ENCODE peak calls at places on chromosomes 4 and X, in nine cellular contexts. W is AG09309; L is effector memory CD4-positive, alpha-beta T cell; D is brain microvascular endothelial cell; E is lower leg skin; V is astrocyte; X is ovary; Y is bronchial epithelial cell; U is esophagus muscularis mucosa. P is an unnamed sample.

GRCh38 chr4:129095811-129096454 is at the start of gene C4orf33:
- DNase-seq in W (peak; percentile 5), L (peak; percentile 50), D (peak; percentile 68), E (peak; percentile 71), V (peak; percentile 52), X (peak; percentile 70), Y (peak; percentile 73), U (no peak), P (peak; percentile 10)

GRCh38 chr4:123346330-123346940 is 50.2 kb upstream of the SPRY1 start:
- DNase-seq in W (no peak), L (no peak), D (no peak), E (no peak), V (no peak), X (no peak), Y (no peak), U (no peak), P (no peak)

GRCh38 chr4:139665690-139666529 is at the start of gene MGST2:
- DNase-seq in W (peak; percentile 44), L (no peak), D (peak; percentile 67), E (peak; percentile 69), V (peak; percentile 80), X (peak; percentile 73), Y (peak; percentile 74), U (no peak), P (peak; percentile 52)

GRCh38 chrX:112668476-112669404 is 11.0 kb downstream of the LHFPL1 start:
- DNase-seq in W (no peak), L (no peak), D (no peak), E (no peak), V (no peak), X (no peak), Y (no peak), U (no peak), P (peak; percentile 1)

GRCh38 chrX:308821-309520 is 9.6 kb downstream of the GTPBP6 start:
- DNase-seq in W (no peak), L (no peak), D (no peak), E (no peak), V (no peak), X (no peak), Y (no peak), U (no peak), P (no peak)

GRCh38 chr4:89110541-89110985 is 770 bp upstream of the TIGD2 start:
- DNase-seq in W (no peak), L (no peak), D (no peak), E (peak; percentile 17), V (no peak), X (no peak), Y (no peak), U (no peak), P (no peak)

GRCh38 chrX:72296991-72297390 is 8.7 kb downstream of the CITED1 start:
- DNase-seq in W (no peak), L (no peak), D (no peak), E (no peak), V (no peak), X (no peak), Y (no peak), U (no peak), P (no peak)

GRCh38 chr4:174398728-174399127 is 115.0 kb downstream of the CEP44 start:
- DNase-seq in W (peak; percentile 14), L (no peak), D (peak; percentile 77), E (no peak), V (peak; percentile 70), X (no peak), Y (peak; percentile 88), U (no peak), P (peak; percentile 87)

GRCh38 chr4:170651786-170652185 is 562.0 kb upstream of the AADAT start:
- DNase-seq in W (no peak), L (no peak), D (no peak), E (no peak), V (peak; percentile 22), X (no peak), Y (no peak), U (no peak), P (no peak)

GRCh38 chrX:40047485-40047884 is 50.3 kb downstream of the BCOR start:
- DNase-seq in W (no peak), L (no peak), D (no peak), E (no peak), V (no peak), X (no peak), Y (no peak), U (no peak), P (no peak)

GRCh38 chr4:5051210-5051691 is at the start of gene STK32B:
- DNase-seq in W (peak; percentile 40), L (no peak), D (peak; percentile 83), E (peak; percentile 37), V (peak; percentile 75), X (peak; percentile 56), Y (peak; percentile 50), U (peak; percentile 92), P (no peak)

GRCh38 chr4:10157478-10158354 is 41.1 kb upstream of the WDR1 start:
- DNase-seq in W (no peak), L (no peak), D (peak; percentile 73), E (peak; percentile 47), V (peak; percentile 52), X (peak; percentile 44), Y (peak; percentile 70), U (no peak), P (peak; percentile 55)

GRCh38 chr4:15682790-15683495 is 1.3 kb downstream of the FAM200B start:
- DNase-seq in W (no peak), L (no peak), D (no peak), E (no peak), V (no peak), X (no peak), Y (no peak), U (no peak), P (no peak)
- H3K4me3 ChIP-seq in W (peak overlapping the region; percentile 86), L (peak overlapping the region; percentile 82), D (peak overlapping the region; percentile 78), E (no peak overlapping the region), V (peak overlapping the region; percentile 90), X (peak overlapping the region; percentile 56), Y (peak overlapping the region; percentile 92), U (peak overlapping the region; percentile 74), P (peak overlapping the region; percentile 90)

DNA sequence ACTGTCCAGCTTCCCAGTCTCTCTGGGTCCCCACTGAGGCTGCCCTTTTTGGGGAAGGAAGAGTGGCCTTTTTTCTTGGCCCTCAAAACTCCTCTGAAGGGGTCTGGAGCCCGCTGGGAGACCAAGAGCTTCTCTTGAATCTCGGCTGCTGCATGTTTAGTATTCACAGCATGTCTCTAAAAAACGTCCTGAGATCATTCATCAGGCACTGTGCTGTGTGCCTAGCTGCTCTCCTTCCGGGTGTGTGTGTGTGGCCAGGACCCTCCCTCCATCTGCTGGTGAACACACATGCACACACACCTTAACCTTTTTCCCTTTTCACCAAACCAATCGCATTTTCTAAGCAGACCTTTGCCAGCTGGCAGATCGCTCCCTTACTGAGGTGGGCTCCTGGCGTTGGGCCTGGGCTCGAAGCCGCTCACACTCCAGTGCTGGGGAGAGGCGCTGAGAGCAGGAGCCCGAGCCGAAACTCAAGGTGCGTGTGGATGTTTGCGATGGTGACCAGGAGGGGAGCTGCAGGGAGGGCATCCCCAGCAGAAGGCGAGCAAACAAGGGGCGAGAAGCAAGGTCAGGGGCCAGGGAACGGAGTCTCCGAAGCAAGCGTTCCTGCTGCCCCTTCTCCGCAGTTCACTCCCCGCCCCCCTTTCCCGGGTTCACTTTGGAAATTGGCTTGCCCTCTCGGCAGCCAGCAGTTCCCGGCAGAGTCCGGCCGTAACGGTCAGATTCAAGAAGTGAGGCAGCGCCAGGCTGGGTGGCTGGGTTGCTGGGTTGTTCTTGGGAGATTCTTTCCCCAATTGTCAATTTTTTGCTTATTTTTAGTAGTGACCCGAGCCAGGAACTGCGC is 605 bp upstream of the FRMPD3 start:
- DNase-seq in W (no peak), L (no peak), D (no peak), E (no peak), V (no peak), X (peak; percentile 34), Y (no peak), U (no peak), P (no peak)
- H3K4me3 ChIP-seq in W (peak overlapping the region; percentile 20), L (no peak overlapping the region), D (peak overlapping the region; percentile 30), E (no peak overlapping the region), V (peak overlapping the region; percentile 50), X (peak overlapping the region; percentile 36), Y (peak overlapping the region; percentile 6), U (peak overlapping the region; percentile 56), P (peak overlapping the region; percentile 39)

GRCh38 chrX:106036716-106037115 is 1.8 kb downstream of the SERPINA7 start:
- DNase-seq in W (no peak), L (no peak), D (no peak), E (no peak), V (no peak), X (no peak), Y (no peak), U (no peak), P (no peak)

GRCh38 chrX:106038625-106039024 is at the start of gene SERPINA7:
- DNase-seq in W (no peak), L (no peak), D (no peak), E (no peak), V (no peak), X (no peak), Y (no peak), U (no peak), P (no peak)

GRCh38 chrX:106039920-106040319 is 1.4 kb upstream of the SERPINA7 start:
- DNase-seq in W (no peak), L (no peak), D (peak; percentile 5), E (no peak), V (no peak), X (no peak), Y (peak; percentile 17), U (no peak), P (no peak)

GRCh38 chrX:106037835-106038473 is 573 bp downstream of the SERPINA7 start:
- DNase-seq in W (no peak), L (no peak), D (no peak), E (no peak), V (no peak), X (no peak), Y (no peak), U (no peak), P (no peak)

DNA sequence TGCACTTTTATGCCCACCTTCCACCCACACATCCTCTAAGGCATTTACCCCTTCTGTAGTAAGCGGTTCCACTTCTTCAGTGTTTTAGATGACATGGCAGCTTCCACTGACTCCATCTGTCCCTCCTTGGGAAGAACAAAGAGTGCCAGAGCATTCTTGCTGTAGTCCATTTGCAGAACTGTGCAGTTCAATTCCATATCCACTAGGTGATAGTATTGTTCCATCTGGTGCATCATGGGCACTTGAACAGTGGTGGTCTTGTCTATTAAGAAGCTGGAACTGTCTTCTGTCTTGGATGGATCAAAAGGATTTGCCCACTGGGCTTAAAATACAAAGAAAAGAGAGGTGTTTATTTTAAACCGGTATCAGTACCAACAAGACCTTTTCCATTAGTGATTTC is 3.5 kb downstream of the SERPINA7 start:
- DNase-seq in W (no peak), L (no peak), D (no peak), E (no peak), V (no peak), X (no peak), Y (no peak), U (no peak), P (no peak)
- H3K4me3 ChIP-seq in W (no peak overlapping the region), L (no peak overlapping the region), D (no peak overlapping the region), E (no peak overlapping the region), V (no peak overlapping the region), X (no peak overlapping the region), Y (no peak overlapping the region), U (no peak overlapping the region), P (no peak overlapping the region)

DNA sequence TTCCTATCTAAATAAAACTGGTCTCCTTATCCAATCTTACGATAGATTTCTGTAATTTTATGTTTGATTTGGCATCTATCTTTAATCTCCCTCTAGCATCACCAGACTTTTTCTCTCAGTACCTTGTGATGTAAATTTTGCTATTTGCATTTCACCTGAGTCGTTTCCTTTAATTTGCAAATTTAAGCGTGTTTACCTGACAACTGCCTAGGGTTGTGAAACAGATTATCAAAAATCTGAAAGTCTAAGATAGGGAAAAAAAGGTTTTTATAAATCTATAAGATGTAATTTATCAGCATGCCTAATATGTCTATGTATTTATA is 39.4 kb upstream of the TMPRSS11E start:
- DNase-seq in W (no peak), L (no peak), D (no peak), E (no peak), V (no peak), X (no peak), Y (no peak), U (no peak), P (no peak)
- H3K4me3 ChIP-seq in W (no peak overlapping the region), L (no peak overlapping the region), D (no peak overlapping the region), E (no peak overlapping the region), V (no peak overlapping the region), X (no peak overlapping the region), Y (no peak overlapping the region), U (no peak overlapping the region), P (no peak overlapping the region)

P was measured in retinal pigment epithelial cell.